ENCODE peak calls at places on chromosomes 11 and 22, in ten cellular contexts. X, S, E, U, C, B, P, O, H and J are unnamed samples.
A peak's percentile ranks its signal among the peaks of the same experiment; 100 is the strongest.

GRCh38 chr11:44065851-44066731 is at the start of gene ACCS:
- DNase-seq in E (peak; percentile 95), H (no peak), P (peak; percentile 93), O (peak; percentile 98), X (peak; percentile 94), C (peak; percentile 34), S (peak; percentile 90), B (peak; percentile 78), U (peak; percentile 94), J (peak; percentile 98)

GRCh38 chr11:48142886-48143285 is 73.7 kb upstream of the OR4B1 start:
- DNase-seq in X (no peak), B (no peak), E (no peak), P (no peak), O (no peak), C (no peak), H (no peak), S (no peak), U (no peak), J (no peak)

GRCh38 chr11:66849501-66850234 is 6.4 kb downstream of the RCE1 start:
- DNase-seq in O (peak; percentile 58), S (no peak), C (no peak), P (no peak), E (no peak), H (no peak), X (no peak), U (no peak), B (no peak), J (peak; percentile 46)

GRCh38 chr22:49373801-49374226 is 453.9 kb downstream of the BRD1 start:
- DNase-seq in P (peak; percentile 2), X (no peak), H (no peak), E (no peak), O (peak; percentile 51), C (no peak), B (no peak), U (no peak), S (no peak), J (peak; percentile 38)

GRCh38 chr22:20524004-20524481 is 16.6 kb downstream of the MED15 start:
- DNase-seq in B (no peak), H (peak; percentile 75), C (peak; percentile 87), O (no peak), P (no peak), U (no peak), S (peak; percentile 43), X (no peak), E (no peak), J (no peak)

GRCh38 chr22:27133951-27134664 is 476.7 kb downstream of the MIAT start:
- DNase-seq in X (no peak), B (peak; percentile 5), P (no peak), O (no peak), H (no peak), C (peak; percentile 97), E (no peak), U (peak; percentile 86), S (peak; percentile 46), J (no peak)

GRCh38 chr11:26844963-26845362 is 123.1 kb upstream of the SLC5A12 start:
- DNase-seq in C (no peak), B (no peak), O (no peak), E (no peak), U (peak; percentile 25), P (no peak), X (no peak), S (no peak), H (no peak), J (no peak)

GRCh38 chr11:44986315-44986714 is 35.6 kb upstream of the TP53I11 start:
- DNase-seq in E (no peak), H (no peak), U (no peak), X (no peak), O (peak; percentile 64), B (no peak), S (no peak), P (no peak), C (no peak), J (no peak)

GRCh38 chr11:57679396-57679795 is 11.5 kb downstream of the ZDHHC5 start:
- DNase-seq in E (no peak), U (no peak), X (no peak), O (no peak), B (no peak), S (no peak), H (no peak), P (no peak), C (no peak), J (no peak)

GRCh38 chr11:40514124-40514523 is 945.3 kb downstream of the LRRC4C start:
- DNase-seq in C (no peak), P (no peak), O (no peak), E (no peak), H (no peak), X (no peak), B (no peak), U (peak; percentile 71), S (no peak), J (no peak)

GRCh38 chr22:39302431-39302960 is 16.9 kb downstream of the RPL3 start:
- DNase-seq in C (no peak), P (no peak), E (no peak), U (no peak), S (no peak), B (no peak), H (no peak), O (no peak), X (no peak), J (no peak)

GRCh38 chr22:44491666-44492405 is 6.2 kb downstream of the RTL6 start:
- DNase-seq in C (no peak), E (no peak), P (no peak), U (no peak), X (no peak), S (no peak), O (no peak), H (no peak), B (no peak), J (no peak)

GRCh38 chr11:47948137-47948536 is 32.2 kb upstream of the PTPRJ start:
- DNase-seq in B (no peak), P (no peak), O (no peak), S (no peak), X (no peak), C (peak; percentile 20), H (no peak), E (peak; percentile 30), U (no peak), J (peak; percentile 59)

GRCh38 chr11:42524534-42525227 is 787.1 kb upstream of the API5 start:
- DNase-seq in E (peak; percentile 81), H (peak; percentile 35), X (peak; percentile 64), U (peak; percentile 51), S (peak; percentile 34), O (no peak), P (peak; percentile 62), B (no peak), C (peak; percentile 14), J (peak; percentile 93)

GRCh38 chr22:47586038-47586437 is 823.6 kb downstream of the TBC1D22A start:
- DNase-seq in S (no peak), B (no peak), O (no peak), E (no peak), H (no peak), X (no peak), C (no peak), P (no peak), U (no peak), J (no peak)

GRCh38 chr11:44236261-44236660 is 73.7 kb downstream of the ALX4 start:
- DNase-seq in H (no peak), E (no peak), C (no peak), P (no peak), X (no peak), B (no peak), S (no peak), O (no peak), U (no peak), J (no peak)

GRCh38 chr22:24400726-24401596 is 26.4 kb upstream of the ADORA2A start:
- DNase-seq in X (no peak), H (no peak), S (no peak), P (no peak), E (no peak), B (no peak), C (no peak), O (no peak), U (peak; percentile 57), J (no peak)

GRCh38 chr11:34784318-34784841 is 131.8 kb downstream of the APIP start:
- DNase-seq in E (no peak), B (no peak), C (no peak), P (no peak), H (no peak), X (no peak), O (no peak), S (no peak), U (no peak), J (no peak)

GRCh38 chr22:17922925-17923898 is 101.1 kb downstream of the MICAL3 start:
- DNase-seq in H (no peak), E (no peak), S (no peak), C (peak; percentile 73), P (no peak), O (no peak), B (no peak), U (peak; percentile 88), X (no peak), J (no peak)

GRCh38 chr11:27910186-27910941 is 197.6 kb downstream of the KIF18A start:
- DNase-seq in B (no peak), U (peak; percentile 81), S (no peak), C (peak; percentile 76), O (no peak), P (no peak), H (no peak), E (no peak), X (no peak), J (peak; percentile 55)

GRCh38 chr11:12286606-12287005 is 90.8 kb upstream of the PARVA start:
- DNase-seq in O (no peak), P (no peak), X (no peak), S (no peak), H (no peak), B (no peak), U (no peak), E (no peak), C (no peak), J (no peak)

GRCh38 chr11:126284829-126285228 is 1.9 kb downstream of the TIRAP start:
- DNase-seq in U (peak; percentile 97), P (no peak), H (peak; percentile 58), X (no peak), E (no peak), C (peak; percentile 78), O (no peak), S (peak; percentile 90), B (peak; percentile 81), J (no peak)